ENCODE peak calls at places on chromosome 22, in five cellular contexts. V is Karpas-422; F is heart left ventricle; B is CD8-positive, alpha-beta T cell; W is effector memory CD4-positive, alpha-beta T cell. J is an unnamed sample. For H3K9me3 and H3K27me3, the result is how much of the 10 kb centered on the place peaks cover.

GRCh38 chr22:35542972-35543516 is 2.4 kb downstream of the RASD2 start:
- DNase-seq in V (no peak), F (no peak), B (no peak), W (no peak), J (no peak)

GRCh38 chr22:17120281-17120680 is 879 bp downstream of the TMEM121B start:
- DNase-seq in V (peak), F (peak), B (peak), W (peak), J (peak)

GRCh38 chr22:27409299-27409698 is 392.3 kb downstream of the MN1 start:
- DNase-seq in V (no peak), F (no peak), B (no peak), W (no peak), J (no peak)

GRCh38 chr22:44460287-44461082 is 37.5 kb downstream of the RTL6 start:
- DNase-seq in V (no peak), F (no peak), B (no peak), W (no peak), J (no peak)

GRCh38 chr22:17265649-17266248 is 46.5 kb upstream of the ADA2 start:
- DNase-seq in V (no peak), F (no peak), B (no peak), W (no peak), J (no peak)

GRCh38 chr22:17258015-17258827 is 39.0 kb upstream of the ADA2 start:
- DNase-seq in V (peak), F (peak), B (peak), W (no peak), J (no peak)

GRCh38 chr22:20741634-20742581 is 32.0 kb upstream of the SERPIND1 start:
- DNase-seq in V (peak), F (no peak), B (no peak), W (peak), J (peak)

GRCh38 chr22:32204856-32205722 is at the start of gene RFPL2:
- DNase-seq in V (no peak), F (no peak), B (no peak), W (peak), J (peak)

GRCh38 chr22:37502342-37503182 is 16.4 kb upstream of the MFNG start:
- DNase-seq in V (peak), F (no peak), B (no peak), W (no peak), J (peak)

GRCh38 chr22:20517422-20517821 is 10.0 kb downstream of the MED15 start:
- DNase-seq in V (no peak), F (no peak), B (no peak), W (no peak), J (no peak)

GRCh38 chr22:47172771-47173534 is 410.5 kb downstream of the TBC1D22A start:
- DNase-seq in V (no peak), F (peak), B (no peak), W (no peak), J (peak)

GRCh38 chr22:36775589-36775965 is 342 bp downstream of the IFT27 start:
- DNase-seq in V (peak), F (no peak), B (peak), W (peak), J (peak)

GRCh38 chr22:20997536-20998257 is 4.2 kb downstream of the THAP7 start:
- DNase-seq in V (no peak), F (peak), B (no peak), W (no peak), J (no peak)

GRCh38 chr22:47433627-47434026 is 671.2 kb downstream of the TBC1D22A start:
- DNase-seq in V (no peak), F (no peak), B (no peak), W (no peak), J (no peak)

GRCh38 chr22:41488076-41488475 is 19.2 kb downstream of the ACO2 start:
- DNase-seq in V (no peak), F (no peak), B (no peak), W (no peak), J (no peak)

GRCh38 chr22:41487037-41487963 is 18.4 kb downstream of the ACO2 start:
- DNase-seq in V (no peak), F (no peak), B (no peak), W (no peak), J (no peak)

GRCh38 chr22:41488596-41489385 is 19.9 kb downstream of the ACO2 start:
- DNase-seq in V (no peak), F (no peak), B (no peak), W (no peak), J (no peak)

GRCh38 chr22:41491379-41492100 is 22.6 kb downstream of the ACO2 start:
- DNase-seq in V (no peak), F (no peak), B (no peak), W (no peak), J (no peak)
- H3K27ac ChIP-seq in V (peak), F (peak), B (no peak), W (no peak), J (no peak)

DNA sequence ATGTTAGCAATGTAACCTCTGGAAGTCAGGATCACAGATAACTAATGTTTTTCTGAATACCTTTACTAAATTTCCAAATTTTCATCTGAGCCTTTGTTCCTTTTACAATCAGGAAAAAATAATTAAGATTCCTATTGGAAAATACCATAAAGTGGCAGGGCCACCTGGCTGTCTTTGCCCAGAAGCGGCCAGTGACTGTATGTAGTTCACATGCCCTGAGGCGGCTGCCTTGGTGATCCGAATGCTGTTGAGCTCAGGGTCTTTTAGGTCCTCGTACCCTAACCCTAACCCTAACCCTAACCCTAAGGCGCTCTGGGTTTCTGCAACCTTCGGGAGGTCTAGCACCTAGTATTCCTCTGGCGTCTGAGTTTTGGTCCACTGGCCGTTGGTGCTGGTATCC is 8.5 kb upstream of the ARFGAP3 start:
- DNase-seq in V (no peak), F (no peak), B (no peak), W (no peak), J (no peak)
- H3K9me3 ChIP-seq in V (under half), F (under half), B (under half), W (under half), J (under half)

DNA sequence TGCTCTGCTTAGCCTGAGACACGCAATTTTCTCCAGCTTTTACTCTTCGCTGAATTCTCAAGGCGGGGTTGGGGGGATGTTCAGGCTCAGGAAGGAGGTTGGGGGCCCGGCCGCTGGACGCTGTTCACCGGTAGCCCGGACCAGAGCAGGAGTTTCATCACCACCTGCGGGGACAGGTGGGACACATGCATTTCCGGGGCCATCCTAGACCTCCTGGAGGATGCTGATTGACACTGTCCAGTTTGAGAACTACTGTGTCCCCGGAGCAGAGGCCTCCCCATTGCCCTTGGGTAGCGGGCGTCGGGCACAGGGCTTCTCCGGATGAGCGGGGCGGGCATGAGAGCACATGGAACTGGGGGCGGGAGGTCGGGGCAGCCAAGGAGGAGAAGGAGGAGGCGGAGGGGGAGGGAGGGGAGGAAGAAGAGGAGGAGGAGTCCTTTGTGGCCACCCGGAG is 144.0 kb upstream of the GRK3 start:
- DNase-seq in V (no peak), F (no peak), B (no peak), W (no peak), J (no peak)
- H3K27me3 ChIP-seq in V (under half), F (under half), B (under half), W (under half), J (under half)

GRCh38 chr22:23242473-23243001 is 62.2 kb downstream of the BCR start:
- DNase-seq in V (no peak), F (no peak), B (no peak), W (no peak), J (no peak)
- H3K27ac ChIP-seq in V (peak), F (no peak), B (peak), W (peak), J (no peak)

DNA sequence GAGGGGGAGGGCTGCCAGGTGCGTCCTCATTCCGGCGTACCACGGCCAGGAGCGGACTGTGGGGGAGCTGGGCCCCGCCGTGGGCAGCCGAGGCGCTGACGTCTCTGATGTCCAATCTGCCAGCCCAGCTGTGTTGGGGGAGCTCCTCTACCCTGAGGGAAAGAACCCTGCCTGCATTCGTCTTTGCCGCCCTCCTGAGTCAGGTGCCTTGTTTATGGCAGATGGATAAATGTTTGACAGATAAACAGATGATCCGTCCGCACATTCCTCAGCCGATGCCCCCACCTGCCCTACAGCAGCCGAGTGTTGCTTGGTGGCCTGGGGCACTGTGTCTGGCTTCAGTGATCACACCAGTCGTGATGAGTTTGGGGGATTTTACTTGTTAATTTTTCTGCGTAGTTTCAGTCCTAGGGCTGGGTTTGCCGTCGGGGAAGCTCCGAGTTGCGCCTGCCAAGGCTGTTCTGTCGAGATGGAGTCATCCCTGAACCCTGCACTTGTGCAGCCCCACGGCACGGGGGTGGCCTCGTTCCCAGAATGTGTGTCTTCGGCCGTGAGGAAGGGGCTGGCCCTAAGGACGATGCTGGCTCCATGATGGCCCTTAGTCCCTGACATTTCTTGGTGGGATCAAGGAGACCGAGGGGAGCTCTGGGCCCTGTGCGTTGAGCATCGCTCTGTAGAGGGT is 1083.9 kb downstream of the BRD1 start:
- DNase-seq in V (no peak), F (peak), B (no peak), W (no peak), J (no peak)
- H3K9me3 ChIP-seq in V (under half), F (under half), B (under half), W (under half), J (under half)

GRCh38 chr22:39706406-39707150 is 136.0 kb downstream of the CACNA1I start:
- DNase-seq in V (no peak), F (no peak), B (no peak), W (no peak), J (no peak)

GRCh38 chr22:39705386-39705785 is 134.8 kb downstream of the CACNA1I start:
- DNase-seq in V (no peak), F (no peak), B (no peak), W (no peak), J (no peak)

GRCh38 chr22:39710380-39711117 is 140.0 kb downstream of the CACNA1I start:
- DNase-seq in V (no peak), F (no peak), B (no peak), W (no peak), J (no peak)

GRCh38 chr22:39707816-39708215 is 137.3 kb downstream of the CACNA1I start:
- DNase-seq in V (no peak), F (no peak), B (no peak), W (no peak), J (no peak)

GRCh38 chr22:39707351-39707750 is 136.8 kb downstream of the CACNA1I start:
- DNase-seq in V (no peak), F (no peak), B (no peak), W (no peak), J (no peak)
- H3K27me3 ChIP-seq in V (under half), F (under half), B (under half), W (under half), J (under half)

GRCh38 chr22:29610780-29611179 is 7.3 kb downstream of the NF2 start:
- DNase-seq in V (no peak), F (no peak), B (no peak), W (no peak), J (no peak)

GRCh38 chr22:29617922-29618629 is 14.6 kb downstream of the NF2 start:
- DNase-seq in V (no peak), F (no peak), B (no peak), W (no peak), J (no peak)

DNA sequence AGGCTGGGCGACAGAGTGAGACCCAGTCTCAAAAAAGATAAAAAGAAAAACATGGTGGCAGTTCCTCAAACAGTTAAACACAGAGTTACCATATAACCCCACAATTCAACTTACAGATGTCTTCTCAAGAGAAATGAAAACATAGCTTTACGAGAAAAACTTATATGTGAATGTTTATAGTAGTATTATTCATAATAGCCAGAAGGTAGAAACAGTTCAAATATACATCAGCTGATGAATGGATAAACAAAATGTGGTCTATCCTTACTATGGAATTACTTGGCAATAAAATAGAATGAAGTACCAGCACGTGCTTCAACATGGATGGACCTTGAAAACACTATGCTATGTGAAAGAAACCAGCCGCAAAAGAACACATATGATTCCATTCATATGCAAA is 12.3 kb downstream of the NF2 start:
- DNase-seq in V (no peak), F (no peak), B (no peak), W (no peak), J (no peak)
- H3K27ac ChIP-seq in V (no peak), F (no peak), B (no peak), W (no peak), J (no peak)

GRCh38 chr22:11627436-11627797 is 3900.6 kb upstream of the OR11H1 start:
- DNase-seq in V (no peak), F (no peak), B (no peak), W (no peak), J (no peak)
- H3K9me3 ChIP-seq in V (under half), F (under half), B (under half), W (under half), J (under half)

GRCh38 chr22:30803679-30804078 is 109.0 kb downstream of the OSBP2 start:
- DNase-seq in V (no peak), F (no peak), B (no peak), W (no peak), J (no peak)
- H3K27me3 ChIP-seq in V (under half), F (under half), B (under half), W (under half), J (half or more)